ENCODE peak calls at places on chromosomes 5 and 9, in four cellular contexts. One of them, this sample, is unnamed.
A peak's percentile ranks its signal among the peaks of the same experiment; 100 is the strongest.

GRCh38 chr9:93058357-93059096 is at the start of gene SUSD3:
- DNase-seq in naive thymus-derived CD8-positive, alpha-beta T cell: peak; percentile 62
- DNase-seq in hippocampal formation: no peak
- DNase-seq in kidney glomerular epithelial cell: peak; percentile 48
- DNase-seq in this sample: peak; percentile 31

GRCh38 chr9:72478993-72479392 is 42.4 kb upstream of the TMC1 start:
- DNase-seq in naive thymus-derived CD8-positive, alpha-beta T cell: no peak
- DNase-seq in hippocampal formation: no peak
- DNase-seq in kidney glomerular epithelial cell: no peak
- DNase-seq in this sample: no peak

GRCh38 chr9:123311250-123311753 is 42.9 kb upstream of the STRBP start:
- DNase-seq in naive thymus-derived CD8-positive, alpha-beta T cell: no peak
- DNase-seq in hippocampal formation: no peak
- DNase-seq in kidney glomerular epithelial cell: no peak
- DNase-seq in this sample: no peak

GRCh38 chr9:20355022-20355421 is 267.3 kb downstream of the MLLT3 start:
- DNase-seq in naive thymus-derived CD8-positive, alpha-beta T cell: no peak
- DNase-seq in hippocampal formation: no peak
- DNase-seq in kidney glomerular epithelial cell: peak; percentile 44
- DNase-seq in this sample: no peak

GRCh38 chr9:126564716-126565115 is 49.0 kb upstream of the LMX1B start:
- DNase-seq in naive thymus-derived CD8-positive, alpha-beta T cell: no peak
- DNase-seq in hippocampal formation: no peak
- DNase-seq in kidney glomerular epithelial cell: no peak
- DNase-seq in this sample: no peak

GRCh38 chr9:131420913-131421312 is 27.0 kb downstream of the PRRC2B start:
- DNase-seq in naive thymus-derived CD8-positive, alpha-beta T cell: no peak
- DNase-seq in hippocampal formation: no peak
- DNase-seq in kidney glomerular epithelial cell: no peak
- DNase-seq in this sample: no peak

GRCh38 chr5:151454889-151455288 is 7.5 kb downstream of the SLC36A1 start:
- DNase-seq in naive thymus-derived CD8-positive, alpha-beta T cell: no peak
- DNase-seq in hippocampal formation: no peak
- DNase-seq in kidney glomerular epithelial cell: no peak
- DNase-seq in this sample: no peak

GRCh38 chr9:115972802-115973201 is 180.8 kb upstream of the PAPPA start:
- DNase-seq in naive thymus-derived CD8-positive, alpha-beta T cell: no peak
- DNase-seq in hippocampal formation: no peak
- DNase-seq in kidney glomerular epithelial cell: no peak
- DNase-seq in this sample: no peak

GRCh38 chr5:19886123-19886921 is 101.7 kb downstream of the CDH18 start:
- DNase-seq in naive thymus-derived CD8-positive, alpha-beta T cell: no peak
- DNase-seq in hippocampal formation: no peak
- DNase-seq in kidney glomerular epithelial cell: no peak
- DNase-seq in this sample: peak; percentile 28

GRCh38 chr5:122507045-122507444 is 195.0 kb downstream of the SNCAIP start:
- DNase-seq in naive thymus-derived CD8-positive, alpha-beta T cell: no peak
- DNase-seq in hippocampal formation: no peak
- DNase-seq in kidney glomerular epithelial cell: no peak
- DNase-seq in this sample: no peak

GRCh38 chr9:124052401-124052800 is 40.8 kb downstream of the LHX2 start:
- DNase-seq in naive thymus-derived CD8-positive, alpha-beta T cell: no peak
- DNase-seq in hippocampal formation: no peak
- DNase-seq in kidney glomerular epithelial cell: no peak
- DNase-seq in this sample: no peak

GRCh38 chr5:82544004-82544403 is 265.9 kb upstream of the RPS23 start:
- DNase-seq in naive thymus-derived CD8-positive, alpha-beta T cell: no peak
- DNase-seq in hippocampal formation: no peak
- DNase-seq in kidney glomerular epithelial cell: no peak
- DNase-seq in this sample: no peak

GRCh38 chr5:43631182-43631910 is 28.4 kb downstream of the NNT start:
- DNase-seq in naive thymus-derived CD8-positive, alpha-beta T cell: no peak
- DNase-seq in hippocampal formation: peak; percentile 13
- DNase-seq in kidney glomerular epithelial cell: peak; percentile 46
- DNase-seq in this sample: peak; percentile 81

GRCh38 chr5:88675758-88676636 is 207.0 kb downstream of the MEF2C start:
- DNase-seq in naive thymus-derived CD8-positive, alpha-beta T cell: no peak
- DNase-seq in hippocampal formation: no peak
- DNase-seq in kidney glomerular epithelial cell: no peak
- DNase-seq in this sample: peak; percentile 90

GRCh38 chr9:89715318-89715858 is 110.6 kb downstream of the GADD45G start:
- DNase-seq in naive thymus-derived CD8-positive, alpha-beta T cell: no peak
- DNase-seq in hippocampal formation: no peak
- DNase-seq in kidney glomerular epithelial cell: no peak
- DNase-seq in this sample: no peak

GRCh38 chr5:80714570-80715298 is 60.0 kb upstream of the DHFR start:
- DNase-seq in naive thymus-derived CD8-positive, alpha-beta T cell: no peak
- DNase-seq in hippocampal formation: no peak
- DNase-seq in kidney glomerular epithelial cell: no peak
- DNase-seq in this sample: no peak

GRCh38 chr5:91175708-91176107 is 207.4 kb downstream of the ARRDC3 start:
- DNase-seq in naive thymus-derived CD8-positive, alpha-beta T cell: no peak
- DNase-seq in hippocampal formation: no peak
- DNase-seq in kidney glomerular epithelial cell: no peak
- DNase-seq in this sample: no peak

This sample was measured in Ammon's horn.